ENCODE peak calls at places on chromosomes 3 and 15, in eight cellular contexts. W, T, X, N, O, P, V and D are unnamed samples. For H3K4me1, the result is how much of the 10 kb centered on the place peaks cover.

GRCh38 chr3:101010316-101010715 is 17.1 kb upstream of the ABI3BP start:
- ATAC-seq in W (no peak), T (no peak), X (peak), N (no peak), O (no peak), P (no peak), V (no peak), D (no peak)

GRCh38 chr3:141414800-141415462 is 46.6 kb downstream of the ZBTB38 start:
- ATAC-seq in W (no peak), T (no peak), X (no peak), N (no peak), O (no peak), P (no peak), V (no peak), D (no peak)

GRCh38 chr3:120496278-120496975 is 45.6 kb upstream of the FSTL1 start:
- ATAC-seq in W (no peak), T (no peak), X (peak), N (no peak), O (no peak), P (no peak), V (no peak), D (no peak)

GRCh38 chr3:13051066-13051465 is 22.2 kb downstream of the IQSEC1 start:
- ATAC-seq in W (no peak), T (no peak), X (no peak), N (no peak), O (peak), P (no peak), V (no peak), D (no peak)

GRCh38 chr3:150594150-150594549 is 9.0 kb upstream of the SELENOT start:
- ATAC-seq in W (no peak), T (no peak), X (no peak), N (no peak), O (no peak), P (no peak), V (no peak), D (no peak)

GRCh38 chr3:12905316-12906071 is 64.1 kb upstream of the RPL32 start:
- ATAC-seq in W (no peak), T (no peak), X (no peak), N (no peak), O (no peak), P (no peak), V (no peak), D (no peak)

GRCh38 chr15:78808550-78808949 is 2.7 kb downstream of the ADAMTS7 start:
- ATAC-seq in W (peak), T (peak), X (no peak), N (peak), O (peak), P (peak), V (peak), D (no peak)

GRCh38 chr3:125129512-125129962 is 73.7 kb upstream of the HEG1 start:
- ATAC-seq in W (no peak), T (peak), X (peak), N (peak), O (no peak), P (peak), V (peak), D (peak)

GRCh38 chr3:69330891-69331400 is 54.9 kb downstream of the FRMD4B start:
- ATAC-seq in W (no peak), T (no peak), X (peak), N (no peak), O (no peak), P (no peak), V (no peak), D (peak)

GRCh38 chr15:63896336-63897115 is 62.8 kb upstream of the HERC1 start:
- ATAC-seq in W (peak), T (peak), X (peak), N (peak), O (no peak), P (peak), V (peak), D (peak)

GRCh38 chr3:129441215-129441614 is 1.2 kb downstream of the IFT122 start:
- ATAC-seq in W (no peak), T (no peak), X (no peak), N (no peak), O (no peak), P (no peak), V (no peak), D (no peak)

GRCh38 chr15:63763476-63764123 is 70.1 kb downstream of the HERC1 start:
- ATAC-seq in W (peak), T (no peak), X (no peak), N (no peak), O (no peak), P (no peak), V (no peak), D (no peak)

GRCh38 chr3:155244206-155244605 is 49.3 kb downstream of the STRIT1 start:
- ATAC-seq in W (no peak), T (no peak), X (no peak), N (no peak), O (no peak), P (no peak), V (no peak), D (no peak)

GRCh38 chr3:156910022-156910421 is 83.9 kb downstream of the LEKR1 start:
- ATAC-seq in W (no peak), T (no peak), X (no peak), N (no peak), O (no peak), P (no peak), V (no peak), D (no peak)

GRCh38 chr3:67662733-67663132 is 8.3 kb upstream of the SUCLG2 start:
- ATAC-seq in W (peak), T (no peak), X (no peak), N (no peak), O (no peak), P (no peak), V (no peak), D (no peak)

GRCh38 chr3:53890726-53891499 is 746 bp downstream of the SELENOK start:
- ATAC-seq in W (peak), T (peak), X (peak), N (peak), O (peak), P (peak), V (peak), D (no peak)

GRCh38 chr15:101105059-101105851 is 146.6 kb downstream of the CHSY1 start:
- ATAC-seq in W (no peak), T (no peak), X (no peak), N (peak), O (no peak), P (no peak), V (no peak), D (no peak)

GRCh38 chr3:45553469-45553974 is 41.0 kb upstream of the LIMD1 start:
- ATAC-seq in W (peak), T (no peak), X (peak), N (no peak), O (no peak), P (no peak), V (peak), D (peak)

GRCh38 chr3:135147657-135148056 is 352.6 kb downstream of the EPHB1 start:
- ATAC-seq in W (no peak), T (no peak), X (no peak), N (no peak), O (no peak), P (no peak), V (no peak), D (no peak)

GRCh38 chr3:61915296-61915695 is 353.9 kb downstream of the PTPRG start:
- ATAC-seq in W (no peak), T (no peak), X (no peak), N (no peak), O (no peak), P (no peak), V (no peak), D (no peak)

GRCh38 chr3:112132554-112132953 is 494 bp downstream of the GCSAM start:
- ATAC-seq in W (peak), T (no peak), X (no peak), N (no peak), O (no peak), P (no peak), V (no peak), D (no peak)

GRCh38 chr15:93486407-93487117 is 397.6 kb upstream of the RGMA start:
- ATAC-seq in W (no peak), T (no peak), X (peak), N (no peak), O (no peak), P (no peak), V (no peak), D (no peak)

GRCh38 chr15:83558146-83558545 is 95.8 kb upstream of the ADAMTSL3 start:
- ATAC-seq in W (no peak), T (no peak), X (no peak), N (no peak), O (no peak), P (no peak), V (no peak), D (no peak)

GRCh38 chr3:46913644-46914043 is 36.1 kb downstream of the PTH1R start:
- ATAC-seq in W (no peak), T (no peak), X (no peak), N (no peak), O (no peak), P (no peak), V (no peak), D (peak)

GRCh38 chr3:8656240-8656639 is 11.6 kb upstream of the SSUH2 start:
- ATAC-seq in W (no peak), T (no peak), X (no peak), N (no peak), O (no peak), P (no peak), V (no peak), D (no peak)

GRCh38 chr3:148698190-148698806 is 595 bp downstream of the AGTR1 start:
- ATAC-seq in W (no peak), T (peak), X (peak), N (peak), O (peak), P (no peak), V (no peak), D (no peak)

GRCh38 chr3:17054301-17054700 is 169.5 kb downstream of the PLCL2 start:
- ATAC-seq in W (peak), T (no peak), X (no peak), N (no peak), O (no peak), P (no peak), V (no peak), D (no peak)

DNA sequence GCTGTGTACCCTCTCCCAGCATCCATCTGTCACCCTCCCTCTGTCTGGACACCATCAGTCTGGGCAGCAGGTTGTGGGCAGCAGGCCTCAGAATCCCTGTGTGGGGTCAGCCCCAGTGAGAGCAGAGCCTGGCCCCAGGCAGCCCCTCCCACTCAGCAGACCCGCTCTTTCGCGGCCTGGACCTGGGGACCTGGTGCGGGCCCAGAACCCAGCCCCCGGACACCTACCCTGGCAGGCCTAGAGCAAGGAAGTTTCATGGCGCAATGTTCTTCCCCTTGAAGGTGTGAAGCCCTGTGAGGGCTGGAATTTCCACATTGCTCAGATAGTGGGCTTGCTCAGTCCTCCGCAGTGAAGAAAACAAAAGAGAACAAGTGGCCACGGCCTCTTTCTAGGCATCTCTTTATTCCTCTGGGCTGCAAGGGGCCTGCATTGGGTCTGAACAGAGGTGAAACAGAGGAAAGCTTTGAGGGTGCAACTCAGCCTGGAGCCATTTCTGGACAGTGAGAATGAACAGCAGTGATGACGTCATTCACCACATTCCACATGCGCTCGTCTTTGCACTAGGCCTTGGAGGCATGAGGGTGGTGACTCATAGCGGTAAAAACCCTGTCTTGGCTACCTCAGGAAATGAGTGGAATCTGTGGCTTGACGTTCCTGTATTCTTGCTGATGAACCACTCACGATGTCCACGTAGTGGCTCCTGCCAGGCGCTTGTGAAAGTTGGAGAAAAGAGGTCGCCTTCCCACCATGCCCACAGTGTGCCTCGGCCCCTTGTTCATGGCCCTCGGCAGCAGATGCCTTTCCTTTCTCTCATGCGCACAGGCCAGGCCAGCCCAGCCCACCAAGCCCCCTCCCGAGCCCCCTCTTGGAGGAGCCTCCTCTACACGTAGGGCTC is 66.1 kb downstream of the SLC30A4 start:
- ATAC-seq in W (peak), T (peak), X (peak), N (peak), O (no peak), P (peak), V (peak), D (peak)
- TF ChIP-seq POLR2AphosphoS5 in W (no peak), T (no peak), X (peak), N (peak), O (no peak), P (peak), V (no peak), D (peak)

DNA sequence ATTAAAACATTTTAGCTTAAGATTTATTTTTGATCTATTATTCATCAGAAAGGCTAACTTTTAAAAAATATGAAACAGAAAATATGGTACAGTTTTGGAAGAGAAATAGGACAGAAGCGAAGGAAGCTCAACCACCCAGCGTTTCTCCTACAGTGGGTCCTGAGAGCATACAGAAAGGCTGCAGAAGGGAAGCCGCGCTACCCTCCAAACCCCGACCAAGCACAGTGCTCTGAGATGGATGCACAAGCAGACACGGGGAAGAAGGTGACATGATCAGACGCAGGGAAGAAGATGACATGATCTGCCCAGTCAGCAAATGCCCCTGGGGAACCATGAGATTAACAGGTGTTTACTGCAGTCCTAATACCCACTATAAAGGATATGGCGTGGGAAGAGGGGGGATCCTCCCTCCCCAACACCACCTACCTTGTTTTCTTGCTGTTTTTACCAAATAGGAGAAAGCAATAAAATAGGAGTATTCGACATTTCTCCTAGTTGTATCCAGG is 14.4 kb downstream of the DCUN1D1 start:
- ATAC-seq in W (no peak), T (no peak), X (no peak), N (no peak), O (peak), P (no peak), V (no peak), D (no peak)
- H3K4me1 ChIP-seq in W (under half), T (under half), X (under half), N (under half), O (under half), P (under half), V (under half), D (half or more)

DNA sequence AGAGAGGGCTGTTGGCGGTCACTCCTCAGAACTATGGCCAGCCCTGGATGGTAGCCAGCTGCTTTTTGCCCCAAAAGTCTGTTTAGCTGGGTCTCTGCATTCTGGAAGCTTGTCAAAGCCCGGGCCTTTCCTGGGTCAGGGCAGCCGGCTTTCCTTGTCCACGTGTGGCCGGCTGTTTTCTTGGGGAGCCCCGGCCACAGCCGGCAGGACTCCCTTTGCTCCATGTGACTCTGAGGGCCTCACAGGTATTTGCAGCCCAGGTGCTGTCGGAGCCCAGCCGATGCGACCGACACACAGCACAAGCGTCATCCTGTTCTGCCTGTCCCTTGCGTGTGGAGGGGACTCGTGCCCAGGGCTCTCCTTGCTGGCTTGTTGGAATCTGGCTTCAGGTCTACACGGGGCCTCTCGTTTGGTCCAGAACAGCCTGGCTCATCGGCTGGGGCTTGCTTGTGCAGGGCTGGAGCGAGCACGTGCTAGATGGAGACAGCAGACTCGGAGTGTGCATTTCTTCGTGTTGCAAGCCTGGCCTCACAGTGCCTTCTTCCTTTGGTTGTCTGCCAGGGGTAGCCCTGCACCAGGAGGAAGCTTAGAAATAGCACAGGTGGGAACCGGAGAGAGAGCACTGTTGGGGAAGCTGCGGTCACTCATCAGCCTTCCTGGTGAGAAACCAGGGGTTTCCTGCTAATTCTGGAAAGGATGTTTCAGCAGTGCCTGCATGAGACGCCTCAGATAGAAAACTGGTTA is 51.4 kb downstream of the PGPEP1L start:
- ATAC-seq in W (no peak), T (no peak), X (no peak), N (no peak), O (no peak), P (no peak), V (no peak), D (no peak)
- TF ChIP-seq POLR2AphosphoS5 in W (no peak), T (no peak), X (no peak), N (no peak), O (no peak), P (no peak), V (no peak), D (no peak)

GRCh38 chr3:50168791-50169190 is 13.7 kb downstream of the SEMA3F start:
- ATAC-seq in W (no peak), T (no peak), X (no peak), N (no peak), O (no peak), P (no peak), V (no peak), D (no peak)
- H3K4me1 ChIP-seq in W (under half), T (half or more), X (half or more), N (half or more), O (under half), P (under half), V (under half), D (under half)